ENCODE peak calls at places on chromosomes 6 and 20, in six cellular contexts. One of them, this sample, is unnamed.

GRCh38 chr6:28839443-28840120 is 84.2 kb downstream of the TRIM27 start:
- DNase-seq in activated CD8-positive, alpha-beta memory T cell treated with anti-CD3 and anti-CD28 coated beads for 1 hour: no peak
- DNase-seq in M059J: no peak
- DNase-seq in tibial artery: no peak
- DNase-seq in ACHN: no peak
- DNase-seq in MCF 10A: no peak
- DNase-seq in this sample: no peak

GRCh38 chr20:16283978-16284377 is 289.3 kb downstream of the KIF16B start:
- DNase-seq in activated CD8-positive, alpha-beta memory T cell treated with anti-CD3 and anti-CD28 coated beads for 1 hour: no peak
- DNase-seq in M059J: no peak
- DNase-seq in tibial artery: no peak
- DNase-seq in ACHN: no peak
- DNase-seq in MCF 10A: no peak
- DNase-seq in this sample: no peak

GRCh38 chr6:88662163-88662580 is 301.2 kb downstream of the RNGTT start:
- DNase-seq in activated CD8-positive, alpha-beta memory T cell treated with anti-CD3 and anti-CD28 coated beads for 1 hour: no peak
- DNase-seq in M059J: no peak
- DNase-seq in tibial artery: no peak
- DNase-seq in ACHN: peak
- DNase-seq in MCF 10A: no peak
- DNase-seq in this sample: no peak

GRCh38 chr6:169213814-169214520 is 39.7 kb downstream of the THBS2 start:
- DNase-seq in activated CD8-positive, alpha-beta memory T cell treated with anti-CD3 and anti-CD28 coated beads for 1 hour: no peak
- DNase-seq in M059J: no peak
- DNase-seq in tibial artery: peak
- DNase-seq in ACHN: no peak
- DNase-seq in MCF 10A: no peak
- DNase-seq in this sample: no peak

GRCh38 chr6:135830452-135830851 is 21.0 kb upstream of the PDE7B start:
- DNase-seq in activated CD8-positive, alpha-beta memory T cell treated with anti-CD3 and anti-CD28 coated beads for 1 hour: no peak
- DNase-seq in M059J: no peak
- DNase-seq in tibial artery: no peak
- DNase-seq in ACHN: no peak
- DNase-seq in MCF 10A: peak
- DNase-seq in this sample: no peak

GRCh38 chr6:138692978-138693909 is 80.3 kb upstream of the CCDC28A start:
- DNase-seq in activated CD8-positive, alpha-beta memory T cell treated with anti-CD3 and anti-CD28 coated beads for 1 hour: peak
- DNase-seq in M059J: peak
- DNase-seq in tibial artery: peak
- DNase-seq in ACHN: peak
- DNase-seq in MCF 10A: peak
- DNase-seq in this sample: peak

GRCh38 chr20:6420336-6420735 is 297.5 kb upstream of the FERMT1 start:
- DNase-seq in activated CD8-positive, alpha-beta memory T cell treated with anti-CD3 and anti-CD28 coated beads for 1 hour: no peak
- DNase-seq in M059J: no peak
- DNase-seq in tibial artery: no peak
- DNase-seq in ACHN: no peak
- DNase-seq in MCF 10A: peak
- DNase-seq in this sample: no peak

GRCh38 chr6:44617416-44617815 is 229.9 kb downstream of the CDC5L start:
- DNase-seq in activated CD8-positive, alpha-beta memory T cell treated with anti-CD3 and anti-CD28 coated beads for 1 hour: no peak
- DNase-seq in M059J: no peak
- DNase-seq in tibial artery: peak
- DNase-seq in ACHN: no peak
- DNase-seq in MCF 10A: no peak
- DNase-seq in this sample: no peak

GRCh38 chr6:138509371-138509770 is 10.1 kb upstream of the NHSL1 start:
- DNase-seq in activated CD8-positive, alpha-beta memory T cell treated with anti-CD3 and anti-CD28 coated beads for 1 hour: no peak
- DNase-seq in M059J: peak
- DNase-seq in tibial artery: no peak
- DNase-seq in ACHN: peak
- DNase-seq in MCF 10A: peak
- DNase-seq in this sample: no peak

GRCh38 chr6:142943746-142944125 is 1.2 kb downstream of the HIVEP2 start:
- DNase-seq in activated CD8-positive, alpha-beta memory T cell treated with anti-CD3 and anti-CD28 coated beads for 1 hour: peak
- DNase-seq in M059J: peak
- DNase-seq in tibial artery: peak
- DNase-seq in ACHN: peak
- DNase-seq in MCF 10A: peak
- DNase-seq in this sample: no peak

GRCh38 chr6:20178327-20178726 is 33.9 kb downstream of the MBOAT1 start:
- DNase-seq in activated CD8-positive, alpha-beta memory T cell treated with anti-CD3 and anti-CD28 coated beads for 1 hour: no peak
- DNase-seq in M059J: no peak
- DNase-seq in tibial artery: no peak
- DNase-seq in ACHN: no peak
- DNase-seq in MCF 10A: no peak
- DNase-seq in this sample: no peak

GRCh38 chr20:23298926-23299672 is 51.5 kb upstream of the NXT1 start:
- DNase-seq in activated CD8-positive, alpha-beta memory T cell treated with anti-CD3 and anti-CD28 coated beads for 1 hour: no peak
- DNase-seq in M059J: no peak
- DNase-seq in tibial artery: no peak
- DNase-seq in ACHN: no peak
- DNase-seq in MCF 10A: no peak
- DNase-seq in this sample: peak

GRCh38 chr6:113976806-113977205 is 5.9 kb upstream of the HDAC2 start:
- DNase-seq in activated CD8-positive, alpha-beta memory T cell treated with anti-CD3 and anti-CD28 coated beads for 1 hour: no peak
- DNase-seq in M059J: no peak
- DNase-seq in tibial artery: no peak
- DNase-seq in ACHN: no peak
- DNase-seq in MCF 10A: no peak
- DNase-seq in this sample: no peak

GRCh38 chr6:108133594-108134179 is 32.1 kb upstream of the NR2E1 start:
- DNase-seq in activated CD8-positive, alpha-beta memory T cell treated with anti-CD3 and anti-CD28 coated beads for 1 hour: no peak
- DNase-seq in M059J: peak
- DNase-seq in tibial artery: no peak
- DNase-seq in ACHN: peak
- DNase-seq in MCF 10A: peak
- DNase-seq in this sample: no peak

GRCh38 chr20:37353285-37353849 is 7.4 kb downstream of the SRC start:
- DNase-seq in activated CD8-positive, alpha-beta memory T cell treated with anti-CD3 and anti-CD28 coated beads for 1 hour: no peak
- DNase-seq in M059J: no peak
- DNase-seq in tibial artery: no peak
- DNase-seq in ACHN: no peak
- DNase-seq in MCF 10A: no peak
- DNase-seq in this sample: no peak

GRCh38 chr20:5608448-5609161 is 141.6 kb upstream of the SHLD1 start:
- DNase-seq in activated CD8-positive, alpha-beta memory T cell treated with anti-CD3 and anti-CD28 coated beads for 1 hour: no peak
- DNase-seq in M059J: peak
- DNase-seq in tibial artery: no peak
- DNase-seq in ACHN: no peak
- DNase-seq in MCF 10A: peak
- DNase-seq in this sample: no peak

GRCh38 chr6:36053878-36054277 is 26.3 kb downstream of the MAPK14 start:
- DNase-seq in activated CD8-positive, alpha-beta memory T cell treated with anti-CD3 and anti-CD28 coated beads for 1 hour: no peak
- DNase-seq in M059J: no peak
- DNase-seq in tibial artery: no peak
- DNase-seq in ACHN: no peak
- DNase-seq in MCF 10A: no peak
- DNase-seq in this sample: no peak

GRCh38 chr6:2819115-2819514 is 22.5 kb downstream of the SERPINB1 start:
- DNase-seq in activated CD8-positive, alpha-beta memory T cell treated with anti-CD3 and anti-CD28 coated beads for 1 hour: no peak
- DNase-seq in M059J: no peak
- DNase-seq in tibial artery: no peak
- DNase-seq in ACHN: no peak
- DNase-seq in MCF 10A: no peak
- DNase-seq in this sample: no peak

GRCh38 chr20:35625584-35626385 is 10.2 kb downstream of the SPAG4 start:
- DNase-seq in activated CD8-positive, alpha-beta memory T cell treated with anti-CD3 and anti-CD28 coated beads for 1 hour: no peak
- DNase-seq in M059J: no peak
- DNase-seq in tibial artery: no peak
- DNase-seq in ACHN: no peak
- DNase-seq in MCF 10A: no peak
- DNase-seq in this sample: peak

GRCh38 chr6:125014157-125014957 is 52.1 kb downstream of the RNF217 start:
- DNase-seq in activated CD8-positive, alpha-beta memory T cell treated with anti-CD3 and anti-CD28 coated beads for 1 hour: no peak
- DNase-seq in M059J: peak
- DNase-seq in tibial artery: no peak
- DNase-seq in ACHN: no peak
- DNase-seq in MCF 10A: peak
- DNase-seq in this sample: no peak

GRCh38 chr6:118400582-118400981 is 147.5 kb upstream of the PLN start:
- DNase-seq in activated CD8-positive, alpha-beta memory T cell treated with anti-CD3 and anti-CD28 coated beads for 1 hour: no peak
- DNase-seq in M059J: no peak
- DNase-seq in tibial artery: no peak
- DNase-seq in ACHN: no peak
- DNase-seq in MCF 10A: peak
- DNase-seq in this sample: no peak

GRCh38 chr6:90496617-90497016 is 90.3 kb downstream of the MAP3K7 start:
- DNase-seq in activated CD8-positive, alpha-beta memory T cell treated with anti-CD3 and anti-CD28 coated beads for 1 hour: no peak
- DNase-seq in M059J: no peak
- DNase-seq in tibial artery: no peak
- DNase-seq in ACHN: no peak
- DNase-seq in MCF 10A: no peak
- DNase-seq in this sample: no peak

GRCh38 chr6:69866351-69867074 is at the start of gene COL19A1:
- DNase-seq in activated CD8-positive, alpha-beta memory T cell treated with anti-CD3 and anti-CD28 coated beads for 1 hour: peak
- DNase-seq in M059J: peak
- DNase-seq in tibial artery: no peak
- DNase-seq in ACHN: peak
- DNase-seq in MCF 10A: no peak
- DNase-seq in this sample: peak

GRCh38 chr6:101150226-101150625 is 243.3 kb upstream of the GRIK2 start:
- DNase-seq in activated CD8-positive, alpha-beta memory T cell treated with anti-CD3 and anti-CD28 coated beads for 1 hour: no peak
- DNase-seq in M059J: no peak
- DNase-seq in tibial artery: no peak
- DNase-seq in ACHN: no peak
- DNase-seq in MCF 10A: no peak
- DNase-seq in this sample: no peak

GRCh38 chr6:158771399-158772158 is 47.6 kb downstream of the EZR start:
- DNase-seq in activated CD8-positive, alpha-beta memory T cell treated with anti-CD3 and anti-CD28 coated beads for 1 hour: no peak
- DNase-seq in M059J: no peak
- DNase-seq in tibial artery: peak
- DNase-seq in ACHN: no peak
- DNase-seq in MCF 10A: no peak
- DNase-seq in this sample: no peak

GRCh38 chr20:5511930-5512329 is 195.2 kb upstream of the PROKR2 start:
- DNase-seq in activated CD8-positive, alpha-beta memory T cell treated with anti-CD3 and anti-CD28 coated beads for 1 hour: no peak
- DNase-seq in M059J: peak
- DNase-seq in tibial artery: no peak
- DNase-seq in ACHN: no peak
- DNase-seq in MCF 10A: no peak
- DNase-seq in this sample: no peak

GRCh38 chr6:22145823-22146379 is 150.9 kb downstream of the PRL start:
- DNase-seq in activated CD8-positive, alpha-beta memory T cell treated with anti-CD3 and anti-CD28 coated beads for 1 hour: no peak
- DNase-seq in M059J: peak
- DNase-seq in tibial artery: no peak
- DNase-seq in ACHN: peak
- DNase-seq in MCF 10A: peak
- DNase-seq in this sample: no peak

GRCh38 chr6:128065072-128065471 is 164.2 kb upstream of the THEMIS start:
- DNase-seq in activated CD8-positive, alpha-beta memory T cell treated with anti-CD3 and anti-CD28 coated beads for 1 hour: no peak
- DNase-seq in M059J: no peak
- DNase-seq in tibial artery: no peak
- DNase-seq in ACHN: no peak
- DNase-seq in MCF 10A: no peak
- DNase-seq in this sample: no peak

GRCh38 chr20:37911838-37912273 is 8.9 kb downstream of the VSTM2L start:
- DNase-seq in activated CD8-positive, alpha-beta memory T cell treated with anti-CD3 and anti-CD28 coated beads for 1 hour: no peak
- DNase-seq in M059J: peak
- DNase-seq in tibial artery: no peak
- DNase-seq in ACHN: no peak
- DNase-seq in MCF 10A: peak
- DNase-seq in this sample: no peak

GRCh38 chr6:52364480-52365166 is 2.7 kb downstream of the PAQR8 start:
- DNase-seq in activated CD8-positive, alpha-beta memory T cell treated with anti-CD3 and anti-CD28 coated beads for 1 hour: no peak
- DNase-seq in M059J: no peak
- DNase-seq in tibial artery: no peak
- DNase-seq in ACHN: no peak
- DNase-seq in MCF 10A: no peak
- DNase-seq in this sample: no peak

GRCh38 chr20:52294106-52294628 is 102.6 kb upstream of the ZFP64 start:
- DNase-seq in activated CD8-positive, alpha-beta memory T cell treated with anti-CD3 and anti-CD28 coated beads for 1 hour: no peak
- DNase-seq in M059J: peak
- DNase-seq in tibial artery: no peak
- DNase-seq in ACHN: no peak
- DNase-seq in MCF 10A: peak
- DNase-seq in this sample: no peak

GRCh38 chr6:149248688-149249369 is 68.7 kb upstream of the TAB2 start:
- DNase-seq in activated CD8-positive, alpha-beta memory T cell treated with anti-CD3 and anti-CD28 coated beads for 1 hour: no peak
- DNase-seq in M059J: no peak
- DNase-seq in tibial artery: no peak
- DNase-seq in ACHN: no peak
- DNase-seq in MCF 10A: peak
- DNase-seq in this sample: no peak

GRCh38 chr6:158711264-158711663 is 61.4 kb downstream of the SYTL3 start:
- DNase-seq in activated CD8-positive, alpha-beta memory T cell treated with anti-CD3 and anti-CD28 coated beads for 1 hour: no peak
- DNase-seq in M059J: peak
- DNase-seq in tibial artery: peak
- DNase-seq in ACHN: no peak
- DNase-seq in MCF 10A: no peak
- DNase-seq in this sample: no peak

GRCh38 chr6:35047265-35048011 is 93.7 kb downstream of the TCP11 start:
- DNase-seq in activated CD8-positive, alpha-beta memory T cell treated with anti-CD3 and anti-CD28 coated beads for 1 hour: no peak
- DNase-seq in M059J: no peak
- DNase-seq in tibial artery: peak
- DNase-seq in ACHN: no peak
- DNase-seq in MCF 10A: peak
- DNase-seq in this sample: peak

GRCh38 chr20:17579369-17580039 is 9.6 kb downstream of the DSTN start:
- DNase-seq in activated CD8-positive, alpha-beta memory T cell treated with anti-CD3 and anti-CD28 coated beads for 1 hour: no peak
- DNase-seq in M059J: peak
- DNase-seq in tibial artery: no peak
- DNase-seq in ACHN: no peak
- DNase-seq in MCF 10A: peak
- DNase-seq in this sample: no peak

GRCh38 chr6:27451660-27452390 is 21.1 kb downstream of the ZNF184 start:
- DNase-seq in activated CD8-positive, alpha-beta memory T cell treated with anti-CD3 and anti-CD28 coated beads for 1 hour: no peak
- DNase-seq in M059J: no peak
- DNase-seq in tibial artery: no peak
- DNase-seq in ACHN: no peak
- DNase-seq in MCF 10A: no peak
- DNase-seq in this sample: no peak

GRCh38 chr6:168529214-168529613 is 88.2 kb downstream of the SMOC2 start:
- DNase-seq in activated CD8-positive, alpha-beta memory T cell treated with anti-CD3 and anti-CD28 coated beads for 1 hour: no peak
- DNase-seq in M059J: no peak
- DNase-seq in tibial artery: no peak
- DNase-seq in ACHN: no peak
- DNase-seq in MCF 10A: no peak
- DNase-seq in this sample: no peak

GRCh38 chr6:169976301-169977081 is 225.1 kb downstream of the ERMARD start:
- DNase-seq in activated CD8-positive, alpha-beta memory T cell treated with anti-CD3 and anti-CD28 coated beads for 1 hour: no peak
- DNase-seq in M059J: peak
- DNase-seq in tibial artery: peak
- DNase-seq in ACHN: no peak
- DNase-seq in MCF 10A: peak
- DNase-seq in this sample: peak

GRCh38 chr6:17574871-17575560 is 25.1 kb upstream of the FAM8A1 start:
- DNase-seq in activated CD8-positive, alpha-beta memory T cell treated with anti-CD3 and anti-CD28 coated beads for 1 hour: no peak
- DNase-seq in M059J: peak
- DNase-seq in tibial artery: no peak
- DNase-seq in ACHN: no peak
- DNase-seq in MCF 10A: peak
- DNase-seq in this sample: no peak

GRCh38 chr6:166236586-166236985 is 68.9 kb upstream of the TBXT start:
- DNase-seq in activated CD8-positive, alpha-beta memory T cell treated with anti-CD3 and anti-CD28 coated beads for 1 hour: no peak
- DNase-seq in M059J: no peak
- DNase-seq in tibial artery: no peak
- DNase-seq in ACHN: no peak
- DNase-seq in MCF 10A: no peak
- DNase-seq in this sample: no peak